ENCODE peak calls at places on chromosomes 16 and 17, in nine cellular contexts. K is C1 segment of cervical spinal cord; B is AML-193; A is activated CD8-positive, alpha-beta memory T cell treated with anti-CD3 and anti-CD28 coated beads for 1 hour; Y is fibroblast of pulmonary artery; H is AG10803; S is H54; I is nucleus accumbens; W is hippocampal formation. E is an unnamed sample.

GRCh38 chr17:1673041-1673790 is 11.5 kb downstream of the PRPF8 start:
- DNase-seq in S (no peak), I (no peak), B (no peak), K (peak), H (no peak), Y (no peak), A (no peak), W (no peak), E (no peak)

GRCh38 chr17:66675991-66676371 is 158.9 kb upstream of the CACNG5 start:
- DNase-seq in W (peak), I (no peak), K (no peak), A (no peak), S (no peak), B (no peak), H (no peak), Y (no peak), E (no peak)

GRCh38 chr16:2811703-2812471 is 5.2 kb upstream of the PRSS21 start:
- DNase-seq in I (no peak), H (no peak), A (no peak), K (no peak), Y (no peak), B (no peak), W (no peak), S (peak), E (no peak)

GRCh38 chr16:64153718-64154117 is 968.1 kb downstream of the CDH11 start:
- DNase-seq in H (peak), B (no peak), S (no peak), W (no peak), I (no peak), A (no peak), K (no peak), Y (no peak), E (no peak)

GRCh38 chr17:8255499-8255898 is 6.4 kb downstream of the PFAS start:
- DNase-seq in I (no peak), H (no peak), S (no peak), Y (no peak), A (no peak), K (no peak), W (no peak), B (no peak), E (no peak)

GRCh38 chr16:65281636-65282035 is 159.8 kb upstream of the CDH11 start:
- DNase-seq in W (no peak), I (no peak), B (no peak), A (no peak), H (no peak), S (no peak), K (no peak), Y (no peak), E (no peak)

GRCh38 chr17:79902146-79902791 is 63.0 kb upstream of the CBX4 start:
- DNase-seq in A (no peak), B (no peak), Y (no peak), S (no peak), K (no peak), H (no peak), W (no peak), I (no peak), E (no peak)

GRCh38 chr16:53849585-53849984 is 145.6 kb downstream of the FTO start:
- DNase-seq in S (no peak), B (no peak), Y (no peak), A (no peak), W (no peak), K (no peak), H (no peak), I (no peak), E (no peak)

GRCh38 chr16:73020409-73020884 is 27.5 kb downstream of the ZFHX3 start:
- DNase-seq in B (no peak), A (no peak), K (no peak), W (no peak), S (peak), H (peak), I (no peak), Y (peak), E (no peak)

GRCh38 chr16:68079616-68080344 is 5.4 kb upstream of the NFATC3 start:
- DNase-seq in Y (peak), S (no peak), I (no peak), A (peak), K (peak), B (peak), H (no peak), W (no peak), E (no peak)

GRCh38 chr17:37742762-37743611 is 1.9 kb downstream of the HNF1B start:
- DNase-seq in W (no peak), S (no peak), I (no peak), B (no peak), H (no peak), Y (no peak), A (no peak), K (no peak), E (no peak)

GRCh38 chr17:75692976-75693375 is 25.8 kb downstream of the SAP30BP start:
- DNase-seq in Y (no peak), H (no peak), W (no peak), S (no peak), K (no peak), B (no peak), I (no peak), A (no peak), E (no peak)

GRCh38 chr16:87678618-87679017 is 76.3 kb downstream of the JPH3 start:
- DNase-seq in Y (no peak), A (no peak), I (no peak), K (no peak), S (no peak), B (no peak), W (no peak), H (peak), E (no peak)

GRCh38 chr17:64707077-64707591 is 45.0 kb upstream of the SMURF2 start:
- DNase-seq in I (no peak), A (no peak), W (no peak), S (peak), Y (peak), H (peak), B (peak), K (peak), E (no peak)

GRCh38 chr16:66717112-66717675 is 20.7 kb upstream of the CMTM4 start:
- DNase-seq in Y (peak), S (no peak), W (peak), B (peak), I (no peak), H (peak), K (no peak), A (no peak), E (no peak)

GRCh38 chr16:85266857-85267256 is 154.6 kb upstream of the CIBAR2 start:
- DNase-seq in I (no peak), K (no peak), H (no peak), W (no peak), Y (no peak), B (no peak), A (no peak), S (no peak), E (no peak)

GRCh38 chr17:27206447-27206846 is 87.5 kb upstream of the WSB1 start:
- DNase-seq in K (no peak), I (no peak), Y (no peak), B (peak), A (no peak), H (no peak), W (no peak), S (no peak), E (no peak)

GRCh38 chr17:81867952-81868673 is 3.0 kb downstream of the ARHGDIA start:
- DNase-seq in B (no peak), K (no peak), A (no peak), W (no peak), S (no peak), H (peak), I (no peak), Y (no peak), E (no peak)

GRCh38 chr17:7355053-7355452 is at the start of gene TMEM95:
- DNase-seq in S (no peak), H (peak), Y (no peak), K (peak), B (no peak), I (no peak), W (no peak), A (no peak), E (no peak)

GRCh38 chr17:80208050-80208449 is 12.1 kb downstream of the SGSH start:
- DNase-seq in H (no peak), W (no peak), K (no peak), B (no peak), S (no peak), I (no peak), A (no peak), Y (no peak), E (no peak)

GRCh38 chr17:19417611-19418010 is 6.6 kb downstream of the RNF112 start:
- DNase-seq in K (no peak), A (no peak), H (no peak), S (no peak), B (no peak), W (no peak), Y (no peak), I (no peak), E (no peak)

GRCh38 chr17:9200197-9200662 is 178.9 kb downstream of the NTN1 start:
- DNase-seq in K (no peak), H (no peak), S (no peak), A (no peak), B (no peak), W (no peak), Y (no peak), I (no peak), E (no peak)

GRCh38 chr17:27209316-27209715 is 84.6 kb upstream of the WSB1 start:
- DNase-seq in B (no peak), H (no peak), W (no peak), I (no peak), Y (no peak), K (no peak), S (no peak), A (no peak), E (no peak)

GRCh38 chr17:42766124-42766523 is 5.1 kb downstream of the RAMP2 start:
- DNase-seq in H (no peak), S (no peak), W (no peak), Y (no peak), B (no peak), A (no peak), I (no peak), K (no peak), E (no peak)

GRCh38 chr17:29563816-29564215 is 3.0 kb downstream of the ABHD15 start:
- DNase-seq in K (no peak), Y (no peak), W (no peak), A (no peak), I (no peak), H (no peak), B (no peak), S (no peak), E (no peak)

E was measured in cortex of kidney.